ENCODE peak calls at places on chromosomes 13 and 19, in eight cellular contexts. B is fibroblast of mammary gland; Q is stimulated activated CD8-positive, alpha-beta memory T cell treated with anti-CD3 and anti-CD28 coated beads, Interleukin-4, amount 100 ng/mL, for 4 hours; U is left ventricle myocardium inferior; J is NCI-H446 treated with DMSO at 0.1 percent for 48 hours; E is GM13976; N is kidney tubule cell; V is mesendoderm. A is an unnamed sample.

GRCh38 chr19:33399745-33400681 is 26.5 kb downstream of the CEBPG start:
- DNase-seq in B (no peak), Q (no peak), U (no peak), J (no peak), E (no peak), N (no peak), V (no peak), A (no peak)

GRCh38 chr13:23434431-23434830 is 929 bp upstream of the SACS start:
- DNase-seq in B (no peak), Q (no peak), U (no peak), J (no peak), E (no peak), N (no peak), V (no peak), A (no peak)

GRCh38 chr19:49997709-49998108 is 27.5 kb downstream of the VRK3 start:
- DNase-seq in B (peak), Q (no peak), U (no peak), J (no peak), E (peak), N (peak), V (peak), A (no peak)

GRCh38 chr13:71355010-71355409 is 512.0 kb downstream of the DACH1 start:
- DNase-seq in B (no peak), Q (no peak), U (no peak), J (no peak), E (no peak), N (no peak), V (no peak), A (no peak)

GRCh38 chr13:26050568-26051230 is 1.1 kb downstream of the SHISA2 start:
- DNase-seq in B (no peak), Q (no peak), U (no peak), J (no peak), E (no peak), N (peak), V (peak), A (no peak)

GRCh38 chr13:43908156-43909126 is 28.7 kb downstream of the LACC1 start:
- DNase-seq in B (peak), Q (no peak), U (no peak), J (peak), E (no peak), N (peak), V (peak), A (peak)

GRCh38 chr19:49347835-49348234 is 12.6 kb downstream of the CD37 start:
- DNase-seq in B (peak), Q (no peak), U (no peak), J (no peak), E (no peak), N (peak), V (peak), A (no peak)

GRCh38 chr13:33662392-33662791 is 155.6 kb upstream of the RFC3 start:
- DNase-seq in B (no peak), Q (no peak), U (no peak), J (no peak), E (no peak), N (no peak), V (no peak), A (no peak)

GRCh38 chr13:34432234-34432633 is 509.8 kb upstream of the NBEA start:
- DNase-seq in B (no peak), Q (no peak), U (no peak), J (no peak), E (no peak), N (no peak), V (no peak), A (no peak)

GRCh38 chr19:6664916-6665315 is 5.0 kb downstream of the TNFSF14 start:
- DNase-seq in B (no peak), Q (no peak), U (no peak), J (no peak), E (no peak), N (no peak), V (no peak), A (no peak)

GRCh38 chr13:110525328-110526319 is 35.9 kb downstream of the RAB20 start:
- DNase-seq in B (no peak), Q (no peak), U (no peak), J (no peak), E (peak), N (peak), V (no peak), A (no peak)

GRCh38 chr19:16205205-16206045 is 7.7 kb downstream of the AP1M1 start:
- DNase-seq in B (no peak), Q (no peak), U (peak), J (no peak), E (no peak), N (no peak), V (no peak), A (no peak)

GRCh38 chr19:7926021-7926726 is at the start of gene CTXN1:
- DNase-seq in B (peak), Q (peak), U (peak), J (no peak), E (peak), N (peak), V (peak), A (peak)

GRCh38 chr13:114132419-114133121 is at the start of gene RASA3:
- DNase-seq in B (peak), Q (no peak), U (peak), J (no peak), E (peak), N (peak), V (peak), A (peak)

GRCh38 chr19:45782162-45782623 is at the start of gene DMPK:
- DNase-seq in B (no peak), Q (no peak), U (peak), J (no peak), E (no peak), N (no peak), V (no peak), A (no peak)

GRCh38 chr13:84192125-84192524 is 309.9 kb upstream of the SLITRK1 start:
- DNase-seq in B (peak), Q (no peak), U (no peak), J (no peak), E (no peak), N (peak), V (peak), A (no peak)

GRCh38 chr19:35846038-35846668 is 6.2 kb downstream of the NPHS1 start:
- DNase-seq in B (no peak), Q (no peak), U (no peak), J (no peak), E (no peak), N (no peak), V (peak), A (no peak)

GRCh38 chr19:15118789-15119494 is 11.7 kb downstream of the SYDE1 start:
- DNase-seq in B (no peak), Q (no peak), U (no peak), J (no peak), E (no peak), N (no peak), V (no peak), A (no peak)

GRCh38 chr13:33057019-33057785 is 41.0 kb downstream of the KL start:
- DNase-seq in B (peak), Q (no peak), U (no peak), J (no peak), E (peak), N (peak), V (peak), A (no peak)

A was measured in immature natural killer cell.